ENCODE peak calls at places on chromosomes 7 and 10, in six cellular contexts. E is T follicular helper cell, O is Panc1, J is Kasumi-1, C is activated gamma-delta T cell treated with Interleukin-2 at 50 U/mL for 16 hours, R is amygdala. F is an unnamed sample.

GRCh38 chr7:66902844-66903180 is 18.2 kb upstream of the TMEM248 start:
- DNase-seq in E (no peak), O (no peak), J (no peak), C (no peak), R (no peak), F (no peak)

GRCh38 chr7:149459540-149460433 is 1.1 kb downstream of the ZNF777 start:
- DNase-seq in E (no peak), O (no peak), J (no peak), C (no peak), R (no peak), F (no peak)

GRCh38 chr7:128115821-128116723 is 84.8 kb upstream of the LRRC4 start:
- DNase-seq in E (no peak), O (no peak), J (no peak), C (no peak), R (no peak), F (no peak)

GRCh38 chr10:92750788-92751533 is 61.2 kb downstream of the HHEX start:
- DNase-seq in E (no peak), O (no peak), J (no peak), C (no peak), R (no peak), F (no peak)

GRCh38 chr10:13201132-13201531 is 33.0 kb downstream of the UCMA start:
- DNase-seq in E (no peak), O (no peak), J (no peak), C (no peak), R (no peak), F (no peak)

GRCh38 chr7:139748936-139749335 is 28.9 kb downstream of the HIPK2 start:
- DNase-seq in E (no peak), O (no peak), J (no peak), C (no peak), R (no peak), F (no peak)

GRCh38 chr7:47314248-47314647 is 267.7 kb downstream of the TNS3 start:
- DNase-seq in E (no peak), O (no peak), J (no peak), C (no peak), R (no peak), F (no peak)

GRCh38 chr7:36670585-36671431 is 53.5 kb downstream of the AOAH start:
- DNase-seq in E (peak), O (peak), J (peak), C (peak), R (peak), F (peak)

GRCh38 chr10:120477006-120477722 is 20.1 kb downstream of the PLPP4 start:
- DNase-seq in E (no peak), O (no peak), J (no peak), C (no peak), R (no peak), F (no peak)

GRCh38 chr7:116138202-116138801 is 72.0 kb upstream of the TES start:
- DNase-seq in E (no peak), O (peak), J (peak), C (no peak), R (peak), F (peak)

GRCh38 chr7:150311711-150312110 is 11.4 kb upstream of the LRRC61 start:
- DNase-seq in E (no peak), O (no peak), J (no peak), C (no peak), R (no peak), F (no peak)

F was measured in smooth muscle cell of the brain vasculature.